ENCODE peak calls at places on chromosomes 13 and 19, in nine cellular contexts. G is A172; U is stimulated activated CD4-positive, alpha-beta T cell treated with anti-CD3 and anti-CD28 coated beads, Interleukin-2, amount 100 ng/mL, for 48 hours; Z is stimulated activated CD8-positive, alpha-beta memory T cell treated with anti-CD3 and anti-CD28 coated beads, Interleukin-12 subunit alpha, Interleukin-12 subunit beta, amount 100 ng/mL, for 1 hour; B is NCI-H774; X is GM06990; P is T-cell; H is nephron progenitor cell; J is activated CD4-positive, alpha-beta T cell treated with anti-CD3 and anti-CD28 coated beads for 24 hours. C is an unnamed sample.

GRCh38 chr19:16051254-16052025 is 24.9 kb upstream of the TPM4 start:
- DNase-seq in G (no peak), U (no peak), Z (peak), B (no peak), X (no peak), P (peak), H (no peak), J (no peak), C (peak)

GRCh38 chr19:12047868-12048267 is 4.9 kb downstream of the ZNF878 start:
- DNase-seq in G (no peak), U (no peak), Z (no peak), B (no peak), X (no peak), P (no peak), H (no peak), J (no peak), C (peak)

GRCh38 chr19:46416077-46416709 is 2.8 kb upstream of the CCDC8 start:
- DNase-seq in G (peak), U (no peak), Z (no peak), B (peak), X (no peak), P (no peak), H (peak), J (peak), C (peak)

GRCh38 chr19:16193466-16193865 is 4.2 kb upstream of the AP1M1 start:
- DNase-seq in G (no peak), U (no peak), Z (no peak), B (no peak), X (no peak), P (no peak), H (no peak), J (no peak), C (no peak)

GRCh38 chr19:31356587-31357314 is 7.5 kb upstream of the TSHZ3 start:
- DNase-seq in G (no peak), U (peak), Z (no peak), B (no peak), X (no peak), P (no peak), H (peak), J (peak), C (peak)

GRCh38 chr19:52270266-52270885 is 989 bp downstream of the ZNF766 start:
- DNase-seq in G (peak), U (no peak), Z (no peak), B (no peak), X (peak), P (no peak), H (peak), J (no peak), C (peak)

GRCh38 chr13:93235258-93236015 is 8.8 kb downstream of the GPC6 start:
- DNase-seq in G (no peak), U (no peak), Z (no peak), B (no peak), X (no peak), P (no peak), H (no peak), J (no peak), C (no peak)

GRCh38 chr19:3618144-3618810 is 8.3 kb downstream of the CACTIN start:
- DNase-seq in G (peak), U (peak), Z (no peak), B (no peak), X (peak), P (peak), H (peak), J (peak), C (peak)

GRCh38 chr19:6761053-6761676 is 6.1 kb downstream of the SH2D3A start:
- DNase-seq in G (no peak), U (no peak), Z (no peak), B (no peak), X (no peak), P (no peak), H (no peak), J (no peak), C (peak)

GRCh38 chr19:53906211-53907192 is 2.6 kb upstream of the CACNG7 start:
- DNase-seq in G (no peak), U (peak), Z (peak), B (no peak), X (peak), P (peak), H (peak), J (peak), C (peak)

GRCh38 chr13:100513987-100514670 is 74.5 kb downstream of the GGACT start:
- DNase-seq in G (peak), U (no peak), Z (no peak), B (peak), X (no peak), P (no peak), H (no peak), J (no peak), C (no peak)

GRCh38 chr13:49265822-49266221 is 18.1 kb downstream of the CDADC1 start:
- DNase-seq in G (no peak), U (no peak), Z (no peak), B (no peak), X (no peak), P (no peak), H (no peak), J (no peak), C (no peak)

GRCh38 chr13:94352057-94352456 is 127.4 kb downstream of the DCT start:
- DNase-seq in G (no peak), U (no peak), Z (no peak), B (no peak), X (no peak), P (no peak), H (no peak), J (no peak), C (no peak)

GRCh38 chr13:50369646-50370045 is 354.4 kb downstream of the KCNRG start:
- DNase-seq in G (no peak), U (no peak), Z (no peak), B (no peak), X (no peak), P (no peak), H (no peak), J (no peak), C (no peak)

GRCh38 chr13:22837980-22838615 is 342.7 kb upstream of the SGCG start:
- DNase-seq in G (no peak), U (no peak), Z (no peak), B (no peak), X (no peak), P (no peak), H (no peak), J (no peak), C (no peak)

GRCh38 chr13:76921516-76921915 is 26.8 kb upstream of the ACOD1 start:
- DNase-seq in G (no peak), U (no peak), Z (no peak), B (no peak), X (no peak), P (no peak), H (no peak), J (no peak), C (no peak)

GRCh38 chr13:111389621-111390521 is 69.4 kb downstream of the TEX29 start:
- DNase-seq in G (no peak), U (no peak), Z (no peak), B (no peak), X (no peak), P (no peak), H (no peak), J (no peak), C (no peak)

GRCh38 chr13:39862891-39863290 is 207.4 kb downstream of the COG6 start:
- DNase-seq in G (no peak), U (no peak), Z (no peak), B (no peak), X (no peak), P (no peak), H (no peak), J (no peak), C (no peak)

GRCh38 chr19:31350693-31351211 is 1.5 kb upstream of the TSHZ3 start:
- DNase-seq in G (no peak), U (no peak), Z (no peak), B (no peak), X (no peak), P (no peak), H (peak), J (no peak), C (peak)

GRCh38 chr13:45340422-45341033 is 455 bp downstream of the TPT1 start:
- DNase-seq in G (peak), U (peak), Z (peak), B (peak), X (peak), P (peak), H (peak), J (peak), C (peak)

C was measured in RPMI7951.